ENCODE peak calls at places on chromosomes 12 and 14, in five cellular contexts. K, V, B, Q and L are unnamed samples.

GRCh38 chr12:55336002-55336401 is 5.5 kb downstream of the OR6C3 start:
- DNase-seq in K (no peak), V (no peak), B (no peak), Q (no peak), L (no peak)

GRCh38 chr12:12899530-12900380 is 8.4 kb downstream of the GPRC5A start:
- DNase-seq in K (peak; percentile 95), V (no peak), B (no peak), Q (peak; percentile 86), L (peak; percentile 79)

GRCh38 chr12:42426733-42427132 is 100.8 kb downstream of the PPHLN1 start:
- DNase-seq in K (peak; percentile 31), V (no peak), B (no peak), Q (no peak), L (no peak)

GRCh38 chr14:21352587-21352986 is 31.2 kb downstream of the SUPT16H start:
- DNase-seq in K (no peak), V (no peak), B (no peak), Q (no peak), L (no peak)

GRCh38 chr12:62805517-62805916 is 129.4 kb downstream of the PPM1H start:
- DNase-seq in K (no peak), V (no peak), B (no peak), Q (no peak), L (no peak)

GRCh38 chr12:21485998-21486397 is 15.4 kb downstream of the RECQL start:
- DNase-seq in K (no peak), V (no peak), B (no peak), Q (no peak), L (no peak)

GRCh38 chr14:96584907-96585671 is 82.9 kb downstream of the PAPOLA start:
- DNase-seq in K (no peak), V (no peak), B (no peak), Q (no peak), L (no peak)

GRCh38 chr12:79360936-79361335 is 329.8 kb downstream of the PAWR start:
- DNase-seq in K (no peak), V (no peak), B (no peak), Q (no peak), L (no peak)

GRCh38 chr12:123063535-123063934 is 83.1 kb downstream of the ARL6IP4 start:
- DNase-seq in K (no peak), V (no peak), B (no peak), Q (no peak), L (no peak)

GRCh38 chr12:13206560-13206897 is 10.0 kb downstream of the EMP1 start:
- DNase-seq in K (no peak), V (no peak), B (no peak), Q (no peak), L (no peak)

GRCh38 chr12:132460571-132460970 is 29.4 kb upstream of the FBRSL1 start:
- DNase-seq in K (no peak), V (no peak), B (no peak), Q (no peak), L (no peak)

GRCh38 chr12:108525681-108526080 is 10.6 kb downstream of the FICD start:
- DNase-seq in K (no peak), V (no peak), B (no peak), Q (no peak), L (no peak)

GRCh38 chr14:24941719-24942118 is 108.2 kb downstream of the STXBP6 start:
- DNase-seq in K (no peak), V (no peak), B (no peak), Q (no peak), L (no peak)

GRCh38 chr12:7601407-7601806 is 64.3 kb downstream of the APOBEC1 start:
- DNase-seq in K (no peak), V (no peak), B (no peak), Q (no peak), L (no peak)

GRCh38 chr14:63908667-63909264 is 56.0 kb downstream of the SYNE2 start:
- DNase-seq in K (no peak), V (no peak), B (no peak), Q (no peak), L (no peak)

GRCh38 chr12:127629066-127629820 is 637.7 kb upstream of the TMEM132C start:
- DNase-seq in K (no peak), V (no peak), B (no peak), Q (no peak), L (no peak)

GRCh38 chr14:83827383-83827782 is 1702.6 kb upstream of the FLRT2 start:
- DNase-seq in K (peak; percentile 2), V (no peak), B (no peak), Q (no peak), L (no peak)

GRCh38 chr14:71429900-71430299 is 502.3 kb upstream of the RGS6 start:
- DNase-seq in K (no peak), V (no peak), B (no peak), Q (no peak), L (no peak)

GRCh38 chr12:92649511-92650227 is 53.1 kb upstream of the PLEKHG7 start:
- DNase-seq in K (peak; percentile 66), V (peak; percentile 50), B (peak; percentile 26), Q (peak; percentile 64), L (no peak)

GRCh38 chr14:104985675-104986486 is at the start of gene CLBA1:
- DNase-seq in K (peak; percentile 39), V (peak; percentile 87), B (no peak), Q (peak; percentile 59), L (peak; percentile 92)

GRCh38 chr12:38424436-38424835 is 107.9 kb downstream of the ALG10B start:
- DNase-seq in K (no peak), V (no peak), B (no peak), Q (no peak), L (no peak)

GRCh38 chr12:2877047-2877958 is at the start of the genes FOXM1 and RHNO1:
- DNase-seq in K (peak; percentile 61), V (peak; percentile 93), B (peak; percentile 71), Q (peak; percentile 81), L (peak; percentile 96)

GRCh38 chr12:113174461-113175384 is 10.6 kb downstream of the DDX54 start:
- DNase-seq in K (no peak), V (peak; percentile 90), B (peak; percentile 77), Q (no peak), L (no peak)

GRCh38 chr14:91731018-91731417 is 868 bp downstream of the CATSPERB start:
- DNase-seq in K (no peak), V (no peak), B (no peak), Q (no peak), L (no peak)

GRCh38 chr12:108797677-108798076 is 59.7 kb downstream of the SSH1 start:
- DNase-seq in K (no peak), V (no peak), B (no peak), Q (no peak), L (no peak)

GRCh38 chr14:83975435-83976222 is 1554.3 kb upstream of the FLRT2 start:
- DNase-seq in K (no peak), V (peak; percentile 12), B (no peak), Q (no peak), L (no peak)

GRCh38 chr12:12723681-12724420 is 6.7 kb downstream of the CDKN1B start:
- DNase-seq in K (no peak), V (peak; percentile 65), B (no peak), Q (no peak), L (no peak)

GRCh38 chr12:82473111-82473754 is 114.9 kb downstream of the METTL25 start:
- DNase-seq in K (no peak), V (no peak), B (no peak), Q (no peak), L (peak; percentile 38)

GRCh38 chr14:94850332-94851211 is 80.7 kb upstream of the GSC start:
- DNase-seq in K (no peak), V (no peak), B (no peak), Q (no peak), L (no peak)

GRCh38 chr14:20460458-20461229 is 590 bp downstream of the PIP4P1 start:
- DNase-seq in K (no peak), V (no peak), B (no peak), Q (no peak), L (peak; percentile 83)

GRCh38 chr12:28708918-28709371 is 440.1 kb upstream of the FAR2 start:
- DNase-seq in K (no peak), V (no peak), B (no peak), Q (peak; percentile 34), L (peak; percentile 60)

GRCh38 chr12:11765817-11766794 is 116.6 kb downstream of the ETV6 start:
- DNase-seq in K (peak; percentile 9), V (peak; percentile 26), B (no peak), Q (no peak), L (no peak)